ENCODE peak calls at places on chromosomes 3 and 15, in nine cellular contexts. P is NB4, E is uterus, T is endothelial cell of umbilical vein, X is GM12892, U is esophagus muscularis mucosa, V is breast epithelium, Q is IMR-90, M is transverse colon. Z is an unnamed sample.
A peak's percentile ranks its signal among the peaks of the same experiment; 100 is the strongest.

GRCh38 chr15:77993374-77993911 is 84.1 kb downstream of the TBC1D2B start:
- DNase-seq in P (no peak), E (no peak), T (no peak), X (no peak), U (no peak), V (no peak), Q (no peak), M (no peak), Z (no peak)

GRCh38 chr3:40476478-40477470 is at the start of gene ZNF619:
- DNase-seq in P (peak; percentile 76), E (peak; percentile 73), T (peak; percentile 77), X (peak; percentile 69), U (peak; percentile 95), V (peak; percentile 53), Q (peak; percentile 73), M (peak; percentile 79), Z (peak; percentile 85)

GRCh38 chr15:71748327-71748726 is 62.0 kb upstream of the NR2E3 start:
- DNase-seq in P (no peak), E (no peak), T (no peak), X (no peak), U (no peak), V (no peak), Q (peak; percentile 42), M (no peak), Z (no peak)

GRCh38 chr3:42692667-42693529 is 7.6 kb downstream of the KLHL40 start:
- DNase-seq in P (no peak), E (no peak), T (no peak), X (no peak), U (no peak), V (no peak), Q (no peak), M (no peak), Z (no peak)

GRCh38 chr3:125125822-125126245 is 70.0 kb upstream of the HEG1 start:
- DNase-seq in P (peak; percentile 75), E (no peak), T (no peak), X (no peak), U (no peak), V (no peak), Q (peak; percentile 95), M (no peak), Z (no peak)

GRCh38 chr3:111070772-111071256 is 802 bp upstream of the NECTIN3 start:
- DNase-seq in P (no peak), E (no peak), T (no peak), X (no peak), U (no peak), V (peak; percentile 49), Q (no peak), M (no peak), Z (no peak)

GRCh38 chr15:66882251-66883020 is 180.4 kb downstream of the SMAD6 start:
- DNase-seq in P (peak; percentile 29), E (peak; percentile 38), T (peak; percentile 42), X (no peak), U (peak; percentile 90), V (no peak), Q (peak; percentile 72), M (no peak), Z (no peak)

GRCh38 chr3:59245879-59246501 is 196.2 kb upstream of the CFAP20DC start:
- DNase-seq in P (no peak), E (peak; percentile 84), T (no peak), X (no peak), U (no peak), V (no peak), Q (peak; percentile 91), M (no peak), Z (no peak)

GRCh38 chr3:174153875-174154274 is 705.3 kb upstream of the NAALADL2 start:
- DNase-seq in P (no peak), E (no peak), T (peak; percentile 36), X (no peak), U (no peak), V (no peak), Q (peak; percentile 21), M (no peak), Z (no peak)

GRCh38 chr3:138282836-138283235 is 46.8 kb downstream of the NME9 start:
- DNase-seq in P (no peak), E (no peak), T (no peak), X (no peak), U (no peak), V (no peak), Q (no peak), M (no peak), Z (no peak)

GRCh38 chr15:25670025-25670554 is 193.0 kb downstream of the ATP10A start:
- DNase-seq in P (no peak), E (peak; percentile 64), T (no peak), X (no peak), U (no peak), V (no peak), Q (peak; percentile 76), M (peak; percentile 21), Z (no peak)

GRCh38 chr3:36937492-36937891 is 7.4 kb downstream of the TRANK1 start:
- DNase-seq in P (no peak), E (no peak), T (no peak), X (no peak), U (no peak), V (no peak), Q (no peak), M (no peak), Z (no peak)

GRCh38 chr3:53194218-53195065 is 33.4 kb downstream of the PRKCD start:
- DNase-seq in P (no peak), E (peak; percentile 33), T (peak; percentile 39), X (no peak), U (no peak), V (no peak), Q (peak; percentile 39), M (no peak), Z (no peak)

GRCh38 chr3:142664311-142664710 is 59.5 kb upstream of the TRPC1 start:
- DNase-seq in P (no peak), E (no peak), T (no peak), X (no peak), U (no peak), V (no peak), Q (no peak), M (no peak), Z (no peak)

GRCh38 chr3:177554900-177555759 is 357.8 kb upstream of the TBL1XR1 start:
- DNase-seq in P (no peak), E (no peak), T (no peak), X (no peak), U (no peak), V (no peak), Q (peak; percentile 64), M (peak; percentile 21), Z (no peak)

GRCh38 chr15:87671289-87671688 is 585.2 kb downstream of the NTRK3 start:
- DNase-seq in P (no peak), E (no peak), T (no peak), X (no peak), U (no peak), V (no peak), Q (no peak), M (no peak), Z (peak; percentile 88)

GRCh38 chr3:66140106-66140505 is 80.7 kb upstream of the SLC25A26 start:
- DNase-seq in P (no peak), E (no peak), T (no peak), X (no peak), U (no peak), V (no peak), Q (no peak), M (no peak), Z (no peak)

GRCh38 chr3:66138336-66139234 is 82.2 kb upstream of the SLC25A26 start:
- DNase-seq in P (peak; percentile 48), E (peak; percentile 27), T (peak; percentile 72), X (no peak), U (no peak), V (peak; percentile 41), Q (peak; percentile 68), M (peak; percentile 55), Z (peak; percentile 5)

GRCh38 chr3:66142079-66142478 is 78.7 kb upstream of the SLC25A26 start:
- DNase-seq in P (no peak), E (no peak), T (no peak), X (no peak), U (no peak), V (no peak), Q (no peak), M (no peak), Z (no peak)

GRCh38 chr3:66139415-66139814 is 81.4 kb upstream of the SLC25A26 start:
- DNase-seq in P (no peak), E (no peak), T (no peak), X (no peak), U (no peak), V (no peak), Q (peak; percentile 48), M (no peak), Z (no peak)

DNA sequence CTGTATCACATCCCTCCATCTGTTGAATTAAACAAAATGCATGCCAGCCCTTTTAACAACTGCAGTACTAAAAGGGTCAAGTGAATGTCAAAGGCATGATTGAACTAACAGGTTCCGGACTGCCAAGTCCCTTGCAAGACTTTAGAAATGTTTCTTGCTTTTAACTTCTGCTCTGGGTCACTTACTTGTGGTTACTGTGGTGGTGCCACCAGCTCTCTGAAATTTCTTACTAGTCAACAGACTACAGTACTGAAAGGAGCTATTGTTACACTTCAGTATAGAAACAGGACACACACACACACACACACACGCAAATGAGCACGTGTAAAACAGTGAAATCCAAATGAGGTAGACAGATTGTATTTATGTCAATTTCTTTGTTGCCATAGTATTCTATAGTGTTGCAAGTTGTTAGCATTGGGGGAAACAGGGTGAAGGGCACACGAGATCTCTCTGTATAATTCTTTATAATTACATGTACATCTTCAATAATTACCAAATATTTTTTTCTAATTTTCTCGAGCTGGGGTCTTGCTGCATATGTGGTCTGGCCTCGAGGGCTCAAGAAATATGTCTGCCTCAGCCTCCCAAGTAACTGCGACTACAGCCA is 79.9 kb upstream of the SLC25A26 start:
- DNase-seq in P (no peak), E (no peak), T (no peak), X (no peak), U (no peak), V (no peak), Q (no peak), M (no peak), Z (no peak)
- TF ChIP-seq POLR2A in P (no peak), E (no peak), T (no peak), X (no peak), U (no peak), V (no peak), Q (no peak), M (no peak), Z (no peak)

GRCh38 chr3:107429330-107430181 is 52.3 kb downstream of the CCDC54 start:
- DNase-seq in P (peak; percentile 80), E (peak; percentile 77), T (peak; percentile 83), X (peak; percentile 53), U (no peak), V (peak; percentile 50), Q (peak; percentile 87), M (peak; percentile 75), Z (peak; percentile 88)
- TF ChIP-seq POLR2A in P (no peak), E (peak; percentile 7), T (no peak), X (no peak), U (no peak), V (no peak), Q (no peak), M (no peak), Z (no peak)

GRCh38 chr3:17742092-17742836 is at the start of gene TBC1D5:
- DNase-seq in P (peak; percentile 98), E (peak; percentile 64), T (peak; percentile 77), X (peak; percentile 85), U (peak; percentile 98), V (peak; percentile 92), Q (peak; percentile 50), M (peak; percentile 96), Z (peak; percentile 98)
- TF ChIP-seq POLR2A in P (peak; percentile 40), E (peak; percentile 76), T (peak; percentile 82), X (peak; percentile 88), U (peak; percentile 61), V (peak; percentile 73), Q (peak; percentile 76), M (peak; percentile 93), Z (peak; percentile 97)

DNA sequence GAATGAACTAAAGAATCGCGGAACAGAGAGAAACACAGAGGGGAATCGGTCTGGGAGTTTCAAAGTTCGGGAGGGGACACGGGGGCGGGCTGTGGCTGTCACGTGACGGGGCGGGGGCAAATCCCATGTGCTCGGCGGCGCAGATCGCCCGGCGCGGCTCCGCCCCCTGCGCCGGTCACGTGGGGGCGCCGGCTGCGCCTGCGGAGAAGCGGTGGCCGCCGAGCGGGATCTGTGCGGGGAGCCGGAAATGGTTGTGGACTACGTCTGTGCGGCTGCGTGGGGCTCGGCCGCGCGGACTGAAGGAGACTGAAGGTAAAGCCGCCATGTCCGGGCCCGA is at the start of gene EIF4G1:
- DNase-seq in P (peak; percentile 94), E (peak; percentile 95), T (peak; percentile 94), X (peak; percentile 97), U (peak; percentile 99), V (peak; percentile 93), Q (peak; percentile 94), M (peak; percentile 96), Z (peak; percentile 96)
- TF ChIP-seq POLR2A in P (peak; percentile 82), E (peak; percentile 76), T (peak; percentile 79), X (peak; percentile 86), U (no peak), V (peak; percentile 52), Q (peak; percentile 89), M (peak; percentile 47), Z (peak; percentile 9)

Z was measured in erythroblast.